ENCODE peak calls at places on chromosome 16, in ten cellular contexts. One of them, this sample, is unnamed.

GRCh38 chr16:87464691-87465300 is 28.0 kb downstream of the ZCCHC14 start:
- DNase-seq in T-helper 9 cell: no peak
- DNase-seq in fibroblast of villous mesenchyme: peak
- DNase-seq in HEK293T: no peak
- DNase-seq in psoas muscle: peak
- DNase-seq in AG10803: peak
- DNase-seq in RWPE1: peak
- DNase-seq in stimulated activated CD8-positive, alpha-beta memory T cell treated with anti-CD3 and anti-CD28 coated beads, Interleukin-7, amount 100 ng/mL, for 24 hours: no peak
- DNase-seq in H7: no peak
- DNase-seq in amygdala: no peak
- DNase-seq in this sample: no peak

GRCh38 chr16:78297066-78297666 is 197.7 kb downstream of the WWOX start:
- DNase-seq in RWPE1: no peak
- DNase-seq in stimulated activated CD8-positive, alpha-beta memory T cell treated with anti-CD3 and anti-CD28 coated beads, Interleukin-7, amount 100 ng/mL, for 24 hours: no peak
- DNase-seq in T-helper 9 cell: no peak
- DNase-seq in fibroblast of villous mesenchyme: no peak
- DNase-seq in amygdala: no peak
- DNase-seq in H7: no peak
- DNase-seq in AG10803: no peak
- DNase-seq in psoas muscle: no peak
- DNase-seq in HEK293T: no peak
- DNase-seq in this sample: no peak

GRCh38 chr16:22071352-22071923 is 20.9 kb upstream of the VWA3A start:
- DNase-seq in RWPE1: peak
- DNase-seq in HEK293T: no peak
- DNase-seq in psoas muscle: no peak
- DNase-seq in H7: no peak
- DNase-seq in T-helper 9 cell: no peak
- DNase-seq in fibroblast of villous mesenchyme: no peak
- DNase-seq in amygdala: no peak
- DNase-seq in AG10803: no peak
- DNase-seq in stimulated activated CD8-positive, alpha-beta memory T cell treated with anti-CD3 and anti-CD28 coated beads, Interleukin-7, amount 100 ng/mL, for 24 hours: no peak
- DNase-seq in this sample: no peak

GRCh38 chr16:49649013-49649785 is 206.7 kb downstream of the ZNF423 start:
- DNase-seq in RWPE1: peak
- DNase-seq in amygdala: no peak
- DNase-seq in stimulated activated CD8-positive, alpha-beta memory T cell treated with anti-CD3 and anti-CD28 coated beads, Interleukin-7, amount 100 ng/mL, for 24 hours: no peak
- DNase-seq in psoas muscle: no peak
- DNase-seq in AG10803: no peak
- DNase-seq in H7: no peak
- DNase-seq in fibroblast of villous mesenchyme: no peak
- DNase-seq in HEK293T: no peak
- DNase-seq in T-helper 9 cell: no peak
- DNase-seq in this sample: no peak

GRCh38 chr16:89009343-89010209 is 32.6 kb upstream of the CBFA2T3 start:
- DNase-seq in AG10803: no peak
- DNase-seq in HEK293T: no peak
- DNase-seq in RWPE1: no peak
- DNase-seq in T-helper 9 cell: peak
- DNase-seq in psoas muscle: no peak
- DNase-seq in stimulated activated CD8-positive, alpha-beta memory T cell treated with anti-CD3 and anti-CD28 coated beads, Interleukin-7, amount 100 ng/mL, for 24 hours: no peak
- DNase-seq in amygdala: no peak
- DNase-seq in fibroblast of villous mesenchyme: peak
- DNase-seq in H7: peak
- DNase-seq in this sample: peak

GRCh38 chr16:67917852-67918236 is 13.8 kb downstream of the CTRL start:
- DNase-seq in fibroblast of villous mesenchyme: peak
- DNase-seq in stimulated activated CD8-positive, alpha-beta memory T cell treated with anti-CD3 and anti-CD28 coated beads, Interleukin-7, amount 100 ng/mL, for 24 hours: no peak
- DNase-seq in AG10803: peak
- DNase-seq in H7: no peak
- DNase-seq in RWPE1: peak
- DNase-seq in psoas muscle: no peak
- DNase-seq in amygdala: no peak
- DNase-seq in T-helper 9 cell: no peak
- DNase-seq in HEK293T: no peak
- DNase-seq in this sample: no peak

GRCh38 chr16:69057400-69058378 is 47.8 kb upstream of the HAS3 start:
- DNase-seq in stimulated activated CD8-positive, alpha-beta memory T cell treated with anti-CD3 and anti-CD28 coated beads, Interleukin-7, amount 100 ng/mL, for 24 hours: no peak
- DNase-seq in fibroblast of villous mesenchyme: peak
- DNase-seq in AG10803: peak
- DNase-seq in T-helper 9 cell: no peak
- DNase-seq in H7: no peak
- DNase-seq in psoas muscle: peak
- DNase-seq in HEK293T: no peak
- DNase-seq in amygdala: no peak
- DNase-seq in RWPE1: peak
- DNase-seq in this sample: no peak

GRCh38 chr16:68298907-68299515 is 11.7 kb downstream of the SLC7A6OS start:
- DNase-seq in fibroblast of villous mesenchyme: peak
- DNase-seq in stimulated activated CD8-positive, alpha-beta memory T cell treated with anti-CD3 and anti-CD28 coated beads, Interleukin-7, amount 100 ng/mL, for 24 hours: no peak
- DNase-seq in AG10803: peak
- DNase-seq in amygdala: no peak
- DNase-seq in psoas muscle: peak
- DNase-seq in RWPE1: peak
- DNase-seq in H7: no peak
- DNase-seq in T-helper 9 cell: no peak
- DNase-seq in HEK293T: no peak
- DNase-seq in this sample: peak

GRCh38 chr16:4391635-4392381 is 20.2 kb downstream of the VASN start:
- DNase-seq in T-helper 9 cell: no peak
- DNase-seq in HEK293T: no peak
- DNase-seq in stimulated activated CD8-positive, alpha-beta memory T cell treated with anti-CD3 and anti-CD28 coated beads, Interleukin-7, amount 100 ng/mL, for 24 hours: no peak
- DNase-seq in psoas muscle: no peak
- DNase-seq in amygdala: no peak
- DNase-seq in RWPE1: no peak
- DNase-seq in AG10803: no peak
- DNase-seq in fibroblast of villous mesenchyme: no peak
- DNase-seq in H7: peak
- DNase-seq in this sample: no peak

GRCh38 chr16:57865746-57866528 is 63.6 kb upstream of the KIFC3 start:
- DNase-seq in amygdala: no peak
- DNase-seq in AG10803: no peak
- DNase-seq in HEK293T: no peak
- DNase-seq in psoas muscle: no peak
- DNase-seq in stimulated activated CD8-positive, alpha-beta memory T cell treated with anti-CD3 and anti-CD28 coated beads, Interleukin-7, amount 100 ng/mL, for 24 hours: no peak
- DNase-seq in RWPE1: peak
- DNase-seq in fibroblast of villous mesenchyme: no peak
- DNase-seq in T-helper 9 cell: no peak
- DNase-seq in H7: no peak
- DNase-seq in this sample: no peak

GRCh38 chr16:27813591-27813990 is 249.9 kb downstream of the GSG1L start:
- DNase-seq in AG10803: no peak
- DNase-seq in T-helper 9 cell: no peak
- DNase-seq in stimulated activated CD8-positive, alpha-beta memory T cell treated with anti-CD3 and anti-CD28 coated beads, Interleukin-7, amount 100 ng/mL, for 24 hours: no peak
- DNase-seq in RWPE1: no peak
- DNase-seq in psoas muscle: no peak
- DNase-seq in fibroblast of villous mesenchyme: no peak
- DNase-seq in H7: no peak
- DNase-seq in amygdala: no peak
- DNase-seq in HEK293T: no peak
- DNase-seq in this sample: no peak

GRCh38 chr16:67249178-67249759 is 490 bp downstream of the SLC9A5 start:
- DNase-seq in T-helper 9 cell: no peak
- DNase-seq in H7: no peak
- DNase-seq in AG10803: no peak
- DNase-seq in HEK293T: no peak
- DNase-seq in RWPE1: no peak
- DNase-seq in fibroblast of villous mesenchyme: no peak
- DNase-seq in psoas muscle: peak
- DNase-seq in stimulated activated CD8-positive, alpha-beta memory T cell treated with anti-CD3 and anti-CD28 coated beads, Interleukin-7, amount 100 ng/mL, for 24 hours: no peak
- DNase-seq in amygdala: no peak
- DNase-seq in this sample: no peak

This sample was measured in T47D.